ENCODE peak calls at places on chromosomes 16 and 17, in nine cellular contexts. T is IMR-90, K is iPS-NIHi11, C is PC-3, B is NCI-H1048, N is smooth muscle cell of the brain vasculature, A is mucosa of gallbladder, S is GM10248, Q is activated T-cell treated with anti-CD3 and anti-CD28 coated beads for 1 hour. W is an unnamed sample.

GRCh38 chr16:53912155-53912554 is 208.2 kb downstream of the FTO start:
- DNase-seq in T (no peak), K (no peak), C (no peak), B (no peak), N (no peak), A (no peak), S (peak; percentile 18), Q (peak; percentile 5), W (no peak)

GRCh38 chr17:49439305-49439672 is 24.6 kb upstream of the PHB1 start:
- DNase-seq in T (no peak), K (no peak), C (no peak), B (no peak), N (no peak), A (no peak), S (no peak), Q (no peak), W (no peak)

GRCh38 chr17:49522329-49522890 is 27.3 kb downstream of the NGFR start:
- DNase-seq in T (no peak), K (peak; percentile 2), C (no peak), B (no peak), N (no peak), A (no peak), S (no peak), Q (no peak), W (no peak)

GRCh38 chr16:49748322-49748721 is 107.6 kb downstream of the ZNF423 start:
- DNase-seq in T (no peak), K (no peak), C (no peak), B (no peak), N (no peak), A (no peak), S (no peak), Q (no peak), W (peak; percentile 76)

GRCh38 chr17:82400830-82401229 is 17.3 kb upstream of the HEXD start:
- DNase-seq in T (no peak), K (peak; percentile 9), C (no peak), B (no peak), N (no peak), A (peak; percentile 37), S (peak; percentile 88), Q (peak; percentile 30), W (no peak)

GRCh38 chr17:14330492-14330920 is 29.6 kb downstream of the HS3ST3B1 start:
- DNase-seq in T (no peak), K (peak; percentile 28), C (no peak), B (no peak), N (no peak), A (no peak), S (no peak), Q (no peak), W (no peak)

GRCh38 chr17:17812211-17813054 is 24.4 kb downstream of the SREBF1 start:
- DNase-seq in T (peak; percentile 41), K (peak; percentile 90), C (peak; percentile 63), B (no peak), N (no peak), A (peak; percentile 60), S (peak; percentile 88), Q (peak; percentile 64), W (no peak)

GRCh38 chr16:81695431-81695890 is 83.6 kb upstream of the PLCG2 start:
- DNase-seq in T (peak; percentile 4), K (no peak), C (no peak), B (no peak), N (no peak), A (no peak), S (no peak), Q (no peak), W (no peak)

GRCh38 chr17:41687828-41688640 is 651 bp upstream of the EIF1 start:
- DNase-seq in T (peak; percentile 15), K (no peak), C (peak; percentile 46), B (no peak), N (no peak), A (no peak), S (no peak), Q (peak; percentile 46), W (peak; percentile 75)

GRCh38 chr17:73017653-73018052 is 74.8 kb downstream of the SLC39A11 start:
- DNase-seq in T (peak; percentile 86), K (no peak), C (peak; percentile 37), B (no peak), N (no peak), A (no peak), S (no peak), Q (no peak), W (no peak)

GRCh38 chr16:27945233-27945975 is 118.1 kb downstream of the GSG1L start:
- DNase-seq in T (no peak), K (peak; percentile 39), C (no peak), B (no peak), N (no peak), A (no peak), S (no peak), Q (no peak), W (no peak)

GRCh38 chr17:77332034-77332971 is 191.5 kb downstream of the SEC14L1 start:
- DNase-seq in T (no peak), K (no peak), C (peak; percentile 86), B (no peak), N (no peak), A (no peak), S (no peak), Q (no peak), W (no peak)

GRCh38 chr17:26809033-26809432 is 484.9 kb upstream of the WSB1 start:
- DNase-seq in T (peak; percentile 43), K (no peak), C (no peak), B (no peak), N (no peak), A (no peak), S (no peak), Q (no peak), W (no peak)

GRCh38 chr16:81001330-81001729 is 5.4 kb downstream of the CMC2 start:
- DNase-seq in T (no peak), K (no peak), C (no peak), B (no peak), N (no peak), A (no peak), S (no peak), Q (no peak), W (no peak)

GRCh38 chr17:36593651-36594316 is 2.1 kb downstream of the DHRS11 start:
- DNase-seq in T (no peak), K (peak; percentile 11), C (peak; percentile 6), B (no peak), N (no peak), A (no peak), S (no peak), Q (no peak), W (no peak)

GRCh38 chr17:56902350-56902749 is 11.5 kb downstream of the TRIM25 start:
- DNase-seq in T (peak; percentile 34), K (no peak), C (peak; percentile 94), B (no peak), N (no peak), A (no peak), S (no peak), Q (no peak), W (no peak)

GRCh38 chr17:62708587-62708986 is 81.1 kb downstream of the MRC2 start:
- DNase-seq in T (no peak), K (no peak), C (no peak), B (no peak), N (no peak), A (no peak), S (no peak), Q (no peak), W (no peak)

GRCh38 chr16:8915722-8916321 is 33.7 kb downstream of the LITAFD start:
- DNase-seq in T (no peak), K (no peak), C (no peak), B (no peak), N (no peak), A (no peak), S (no peak), Q (no peak), W (no peak)

GRCh38 chr17:31568140-31568938 is 176.9 kb downstream of the RAB11FIP4 start:
- DNase-seq in T (no peak), K (no peak), C (no peak), B (no peak), N (no peak), A (no peak), S (no peak), Q (no peak), W (no peak)

GRCh38 chr17:36854982-36855381 is 82.3 kb upstream of the LHX1 start:
- DNase-seq in T (no peak), K (no peak), C (no peak), B (no peak), N (no peak), A (no peak), S (no peak), Q (no peak), W (no peak)

GRCh38 chr17:74639704-74640142 is 16.2 kb upstream of the CD300E start:
- DNase-seq in T (no peak), K (no peak), C (no peak), B (no peak), N (no peak), A (no peak), S (peak; percentile 43), Q (no peak), W (no peak)

GRCh38 chr17:26962255-26963162 is 331.4 kb upstream of the WSB1 start:
- DNase-seq in T (no peak), K (no peak), C (no peak), B (no peak), N (no peak), A (no peak), S (no peak), Q (no peak), W (no peak)

GRCh38 chr16:87836844-87837581 is 32.3 kb downstream of the SLC7A5 start:
- DNase-seq in T (no peak), K (no peak), C (no peak), B (no peak), N (no peak), A (no peak), S (no peak), Q (no peak), W (no peak)

GRCh38 chr16:87538160-87538559 is 45.3 kb upstream of the ZCCHC14 start:
- DNase-seq in T (peak; percentile 59), K (no peak), C (no peak), B (no peak), N (no peak), A (no peak), S (no peak), Q (no peak), W (no peak)

GRCh38 chr17:50149425-50150353 is 788 bp downstream of the PPP1R9B start:
- DNase-seq in T (peak; percentile 48), K (peak; percentile 80), C (peak; percentile 70), B (no peak), N (no peak), A (peak; percentile 55), S (no peak), Q (peak; percentile 47), W (peak; percentile 39)

GRCh38 chr16:77564791-77565390 is 130.1 kb upstream of the ADAMTS18 start:
- DNase-seq in T (peak; percentile 8), K (no peak), C (no peak), B (no peak), N (no peak), A (no peak), S (no peak), Q (no peak), W (no peak)

GRCh38 chr16:86261379-86261778 is 248.9 kb upstream of the FOXF1 start:
- DNase-seq in T (peak; percentile 38), K (no peak), C (peak; percentile 18), B (no peak), N (no peak), A (no peak), S (no peak), Q (no peak), W (no peak)

GRCh38 chr17:3835410-3836229 is 10.4 kb downstream of the NCBP3 start:
- DNase-seq in T (no peak), K (no peak), C (no peak), B (no peak), N (no peak), A (no peak), S (no peak), Q (no peak), W (no peak)

GRCh38 chr16:84839054-84839453 is 19.3 kb downstream of the CRISPLD2 start:
- DNase-seq in T (peak; percentile 80), K (no peak), C (peak; percentile 32), B (no peak), N (no peak), A (no peak), S (no peak), Q (no peak), W (no peak)

GRCh38 chr16:70594569-70594968 is 51.8 kb upstream of the IL34 start:
- DNase-seq in T (no peak), K (no peak), C (peak; percentile 54), B (no peak), N (no peak), A (peak; percentile 53), S (no peak), Q (no peak), W (no peak)

GRCh38 chr17:82356028-82356427 is 3.0 kb upstream of the TEX19 start:
- DNase-seq in T (no peak), K (no peak), C (peak; percentile 60), B (no peak), N (no peak), A (peak; percentile 37), S (no peak), Q (no peak), W (no peak)

W was measured in COR-L47.